ENCODE peak calls at places on chromosomes 11 and 22, in ten cellular contexts. One of them, this sample, is unnamed.

GRCh38 chr22:44765571-44766285 is 13.4 kb downstream of the ARHGAP8 start:
- DNase-seq in stimulated activated naive CD4-positive, alpha-beta T cell: no peak
- DNase-seq in H54: no peak
- DNase-seq in A549: no peak
- DNase-seq in cerebellum: no peak
- DNase-seq in LoVo: no peak
- DNase-seq in GM23248: no peak
- DNase-seq in HEK293T: no peak
- DNase-seq in stomach: peak; percentile 63
- DNase-seq in COR-L47: no peak
- DNase-seq in this sample: no peak

GRCh38 chr11:112902411-112903011 is 58.7 kb upstream of the NCAM1 start:
- DNase-seq in stimulated activated naive CD4-positive, alpha-beta T cell: no peak
- DNase-seq in H54: no peak
- DNase-seq in A549: no peak
- DNase-seq in cerebellum: no peak
- DNase-seq in LoVo: no peak
- DNase-seq in GM23248: no peak
- DNase-seq in HEK293T: no peak
- DNase-seq in stomach: no peak
- DNase-seq in COR-L47: no peak
- DNase-seq in this sample: no peak

GRCh38 chr11:16784097-16784496 is 45.6 kb downstream of the C11orf58 start:
- DNase-seq in stimulated activated naive CD4-positive, alpha-beta T cell: no peak
- DNase-seq in H54: no peak
- DNase-seq in A549: no peak
- DNase-seq in cerebellum: no peak
- DNase-seq in LoVo: no peak
- DNase-seq in GM23248: no peak
- DNase-seq in HEK293T: no peak
- DNase-seq in stomach: no peak
- DNase-seq in COR-L47: no peak
- DNase-seq in this sample: no peak

GRCh38 chr22:31272522-31273446 is 19.5 kb downstream of the PIK3IP1 start:
- DNase-seq in stimulated activated naive CD4-positive, alpha-beta T cell: peak; percentile 38
- DNase-seq in H54: peak; percentile 44
- DNase-seq in A549: peak; percentile 39
- DNase-seq in cerebellum: peak; percentile 79
- DNase-seq in LoVo: peak; percentile 42
- DNase-seq in GM23248: peak; percentile 79
- DNase-seq in HEK293T: peak; percentile 81
- DNase-seq in stomach: peak; percentile 58
- DNase-seq in COR-L47: peak; percentile 63
- DNase-seq in this sample: no peak

GRCh38 chr22:43155789-43156188 is 4.4 kb downstream of the TSPO start:
- DNase-seq in stimulated activated naive CD4-positive, alpha-beta T cell: no peak
- DNase-seq in H54: no peak
- DNase-seq in A549: no peak
- DNase-seq in cerebellum: no peak
- DNase-seq in LoVo: no peak
- DNase-seq in GM23248: peak; percentile 56
- DNase-seq in HEK293T: no peak
- DNase-seq in stomach: no peak
- DNase-seq in COR-L47: no peak
- DNase-seq in this sample: no peak

GRCh38 chr11:73257342-73258103 is 14.6 kb upstream of the P2RY6 start:
- DNase-seq in stimulated activated naive CD4-positive, alpha-beta T cell: no peak
- DNase-seq in H54: peak; percentile 86
- DNase-seq in A549: no peak
- DNase-seq in cerebellum: no peak
- DNase-seq in LoVo: peak; percentile 32
- DNase-seq in GM23248: peak; percentile 97
- DNase-seq in HEK293T: no peak
- DNase-seq in stomach: peak; percentile 25
- DNase-seq in COR-L47: no peak
- DNase-seq in this sample: peak; percentile 45

GRCh38 chr11:8025123-8025522 is 38.0 kb downstream of the EIF3F start:
- DNase-seq in stimulated activated naive CD4-positive, alpha-beta T cell: no peak
- DNase-seq in H54: no peak
- DNase-seq in A549: no peak
- DNase-seq in cerebellum: no peak
- DNase-seq in LoVo: no peak
- DNase-seq in GM23248: peak; percentile 26
- DNase-seq in HEK293T: no peak
- DNase-seq in stomach: no peak
- DNase-seq in COR-L47: no peak
- DNase-seq in this sample: no peak

GRCh38 chr11:130162733-130163132 is 3.2 kb downstream of the ST14 start:
- DNase-seq in stimulated activated naive CD4-positive, alpha-beta T cell: no peak
- DNase-seq in H54: no peak
- DNase-seq in A549: no peak
- DNase-seq in cerebellum: no peak
- DNase-seq in LoVo: no peak
- DNase-seq in GM23248: peak; percentile 68
- DNase-seq in HEK293T: no peak
- DNase-seq in stomach: no peak
- DNase-seq in COR-L47: no peak
- DNase-seq in this sample: peak; percentile 57

GRCh38 chr22:41094036-41094435 is 1.6 kb downstream of the EP300 start:
- DNase-seq in stimulated activated naive CD4-positive, alpha-beta T cell: no peak
- DNase-seq in H54: peak; percentile 19
- DNase-seq in A549: no peak
- DNase-seq in cerebellum: peak; percentile 28
- DNase-seq in LoVo: no peak
- DNase-seq in GM23248: peak; percentile 65
- DNase-seq in HEK293T: no peak
- DNase-seq in stomach: no peak
- DNase-seq in COR-L47: no peak
- DNase-seq in this sample: peak; percentile 17

GRCh38 chr11:2186669-2187266 is 15.2 kb upstream of the TH start:
- DNase-seq in stimulated activated naive CD4-positive, alpha-beta T cell: peak; percentile 34
- DNase-seq in H54: no peak
- DNase-seq in A549: peak; percentile 76
- DNase-seq in cerebellum: peak; percentile 15
- DNase-seq in LoVo: no peak
- DNase-seq in GM23248: peak; percentile 66
- DNase-seq in HEK293T: peak; percentile 59
- DNase-seq in stomach: peak; percentile 62
- DNase-seq in COR-L47: peak; percentile 91
- DNase-seq in this sample: no peak

GRCh38 chr11:95565692-95566091 is 223.9 kb downstream of the FAM76B start:
- DNase-seq in stimulated activated naive CD4-positive, alpha-beta T cell: no peak
- DNase-seq in H54: no peak
- DNase-seq in A549: no peak
- DNase-seq in cerebellum: no peak
- DNase-seq in LoVo: no peak
- DNase-seq in GM23248: no peak
- DNase-seq in HEK293T: no peak
- DNase-seq in stomach: no peak
- DNase-seq in COR-L47: no peak
- DNase-seq in this sample: no peak

GRCh38 chr11:46272816-46273427 is 4.5 kb upstream of the CREB3L1 start:
- DNase-seq in stimulated activated naive CD4-positive, alpha-beta T cell: no peak
- DNase-seq in H54: peak; percentile 90
- DNase-seq in A549: no peak
- DNase-seq in cerebellum: no peak
- DNase-seq in LoVo: peak; percentile 69
- DNase-seq in GM23248: peak; percentile 89
- DNase-seq in HEK293T: no peak
- DNase-seq in stomach: peak; percentile 72
- DNase-seq in COR-L47: no peak
- DNase-seq in this sample: no peak

GRCh38 chr22:35986085-35986484 is 42.5 kb downstream of the RBFOX2 start:
- DNase-seq in stimulated activated naive CD4-positive, alpha-beta T cell: no peak
- DNase-seq in H54: no peak
- DNase-seq in A549: no peak
- DNase-seq in cerebellum: no peak
- DNase-seq in LoVo: no peak
- DNase-seq in GM23248: peak; percentile 43
- DNase-seq in HEK293T: no peak
- DNase-seq in stomach: no peak
- DNase-seq in COR-L47: peak; percentile 30
- DNase-seq in this sample: no peak

GRCh38 chr11:133984828-133985227 is 28.1 kb upstream of the IGSF9B start:
- DNase-seq in stimulated activated naive CD4-positive, alpha-beta T cell: no peak
- DNase-seq in H54: no peak
- DNase-seq in A549: no peak
- DNase-seq in cerebellum: no peak
- DNase-seq in LoVo: no peak
- DNase-seq in GM23248: no peak
- DNase-seq in HEK293T: no peak
- DNase-seq in stomach: no peak
- DNase-seq in COR-L47: no peak
- DNase-seq in this sample: no peak

GRCh38 chr22:50247748-50248147 is 2.9 kb upstream of the TUBGCP6 start:
- DNase-seq in stimulated activated naive CD4-positive, alpha-beta T cell: peak; percentile 33
- DNase-seq in H54: no peak
- DNase-seq in A549: no peak
- DNase-seq in cerebellum: no peak
- DNase-seq in LoVo: no peak
- DNase-seq in GM23248: peak; percentile 48
- DNase-seq in HEK293T: no peak
- DNase-seq in stomach: peak; percentile 78
- DNase-seq in COR-L47: peak; percentile 95
- DNase-seq in this sample: no peak

GRCh38 chr11:34157163-34157562 is 51.7 kb downstream of the NAT10 start:
- DNase-seq in stimulated activated naive CD4-positive, alpha-beta T cell: no peak
- DNase-seq in H54: no peak
- DNase-seq in A549: no peak
- DNase-seq in cerebellum: no peak
- DNase-seq in LoVo: no peak
- DNase-seq in GM23248: no peak
- DNase-seq in HEK293T: no peak
- DNase-seq in stomach: no peak
- DNase-seq in COR-L47: no peak
- DNase-seq in this sample: no peak